ENCODE peak calls at places on chromosome 1, in five cellular contexts. M is IMR-90, N is prostate gland, W is transverse colon, F is tibial nerve. H is an unnamed sample.

GRCh38 chr1:68141801-68142440 is 90.4 kb downstream of the WLS start:
- DNase-seq in M (peak; percentile 27), N (no peak), W (no peak), F (no peak), H (peak; percentile 28)

GRCh38 chr1:107415241-107415640 is 274.4 kb downstream of the NTNG1 start:
- DNase-seq in M (no peak), N (no peak), W (no peak), F (no peak), H (no peak)

GRCh38 chr1:11535761-11536572 is 57.0 kb downstream of the DISP3 start:
- DNase-seq in M (no peak), N (no peak), W (no peak), F (no peak), H (no peak)

GRCh38 chr1:18217398-18218043 is 109.9 kb downstream of the IGSF21 start:
- DNase-seq in M (peak; percentile 1), N (no peak), W (peak; percentile 39), F (peak; percentile 27), H (peak; percentile 8)

GRCh38 chr1:78718566-78718965 is 68.9 kb downstream of the IFI44 start:
- DNase-seq in M (peak; percentile 51), N (no peak), W (no peak), F (no peak), H (no peak)

GRCh38 chr1:241518447-241519307 is 878 bp downstream of the FH start:
- DNase-seq in M (peak; percentile 25), N (no peak), W (peak; percentile 22), F (no peak), H (no peak)

GRCh38 chr1:58911841-58912553 is 128.2 kb upstream of the JUN start:
- DNase-seq in M (no peak), N (no peak), W (no peak), F (no peak), H (no peak)

GRCh38 chr1:174740248-174740990 is 259.3 kb upstream of the CACYBP start:
- DNase-seq in M (peak; percentile 42), N (no peak), W (no peak), F (no peak), H (no peak)

GRCh38 chr1:53525595-53525994 is 66.4 kb downstream of the DMRTB1 start:
- DNase-seq in M (no peak), N (no peak), W (no peak), F (no peak), H (no peak)

GRCh38 chr1:44237721-44238457 is 24.6 kb downstream of the DMAP1 start:
- DNase-seq in M (peak; percentile 25), N (peak; percentile 71), W (peak; percentile 89), F (no peak), H (no peak)

GRCh38 chr1:203364013-203364730 is 13.2 kb upstream of the FMOD start:
- DNase-seq in M (no peak), N (no peak), W (peak; percentile 51), F (no peak), H (no peak)

GRCh38 chr1:56291374-56291841 is 288.0 kb downstream of the PLPP3 start:
- DNase-seq in M (no peak), N (no peak), W (no peak), F (peak; percentile 16), H (peak; percentile 14)

GRCh38 chr1:233904979-233905415 is 521 bp downstream of the SLC35F3 start:
- DNase-seq in M (no peak), N (no peak), W (no peak), F (no peak), H (no peak)

GRCh38 chr1:91148641-91149069 is 126.8 kb upstream of the ZNF644 start:
- DNase-seq in M (no peak), N (no peak), W (peak; percentile 27), F (no peak), H (no peak)

GRCh38 chr1:93365813-93366212 is 20.1 kb downstream of the DR1 start:
- DNase-seq in M (no peak), N (no peak), W (no peak), F (no peak), H (no peak)

GRCh38 chr1:145720556-145720877 is 1.2 kb downstream of the CD160 start:
- DNase-seq in M (peak; percentile 91), N (no peak), W (no peak), F (no peak), H (no peak)

GRCh38 chr1:216325336-216325735 is 97.9 kb downstream of the USH2A start:
- DNase-seq in M (no peak), N (no peak), W (no peak), F (no peak), H (no peak)

GRCh38 chr1:218743861-218744505 is 398.8 kb downstream of the TGFB2 start:
- DNase-seq in M (no peak), N (no peak), W (no peak), F (no peak), H (no peak)

GRCh38 chr1:37513795-37514349 is 694 bp downstream of the MEAF6 start:
- DNase-seq in M (no peak), N (no peak), W (peak; percentile 33), F (no peak), H (peak; percentile 57)

GRCh38 chr1:209319549-209319948 is 264.0 kb upstream of the CAMK1G start:
- DNase-seq in M (peak; percentile 18), N (no peak), W (no peak), F (no peak), H (no peak)

GRCh38 chr1:177753655-177754054 is 216.2 kb downstream of the SEC16B start:
- DNase-seq in M (no peak), N (no peak), W (no peak), F (no peak), H (peak; percentile 19)

GRCh38 chr1:71228727-71229371 is 148.0 kb upstream of the ZRANB2 start:
- DNase-seq in M (no peak), N (no peak), W (no peak), F (no peak), H (no peak)

GRCh38 chr1:184036517-184036949 is 995 bp downstream of the COLGALT2 start:
- DNase-seq in M (no peak), N (no peak), W (peak; percentile 15), F (no peak), H (peak; percentile 82)

GRCh38 chr1:89578940-89579684 is 53.8 kb upstream of the LRRC8C start:
- DNase-seq in M (no peak), N (no peak), W (no peak), F (no peak), H (no peak)

GRCh38 chr1:47791879-47792608 is 205.1 kb downstream of the TRABD2B start:
- DNase-seq in M (no peak), N (no peak), W (no peak), F (no peak), H (no peak)

GRCh38 chr1:214511639-214511998 is 39.8 kb downstream of the PTPN14 start:
- DNase-seq in M (no peak), N (no peak), W (no peak), F (no peak), H (no peak)

GRCh38 chr1:178649582-178650350 is 75.3 kb upstream of the RALGPS2 start:
- DNase-seq in M (peak; percentile 82), N (no peak), W (no peak), F (no peak), H (no peak)

GRCh38 chr1:36321119-36321951 is 2.1 kb downstream of the EVA1B start:
- DNase-seq in M (peak; percentile 94), N (no peak), W (peak; percentile 68), F (peak; percentile 78), H (peak; percentile 39)

GRCh38 chr1:46061146-46061545 is 71.3 kb downstream of the PIK3R3 start:
- DNase-seq in M (no peak), N (no peak), W (no peak), F (no peak), H (no peak)

GRCh38 chr1:6410248-6410893 is 9.3 kb downstream of the HES2 start:
- DNase-seq in M (no peak), N (no peak), W (no peak), F (no peak), H (no peak)
- TF ChIP-seq POLR2A in M (no peak), N (no peak), W (no peak), F (no peak), H (no peak)

GRCh38 chr1:50420689-50421365 is 2.4 kb downstream of the DMRTA2 start:
- DNase-seq in M (no peak), N (no peak), W (no peak), F (no peak), H (no peak)
- H3K9me3 ChIP-seq in M (peaks cover 8% of the 10 kb centered on the region), N (no peaks in the 10 kb centered on the region), W (no peaks in the 10 kb centered on the region), F (no peaks in the 10 kb centered on the region), H (no peaks in the 10 kb centered on the region)

GRCh38 chr1:224381880-224382548 is 25.3 kb downstream of the CNIH4 start:
- DNase-seq in M (no peak), N (no peak), W (no peak), F (no peak), H (no peak)

GRCh38 chr1:224375059-224375458 is 18.4 kb downstream of the CNIH4 start:
- DNase-seq in M (no peak), N (no peak), W (no peak), F (no peak), H (no peak)

GRCh38 chr1:224377676-224378006 is 21.0 kb downstream of the CNIH4 start:
- DNase-seq in M (peak; percentile 84), N (no peak), W (no peak), F (no peak), H (no peak)

GRCh38 chr1:224380003-224380402 is 23.3 kb downstream of the CNIH4 start:
- DNase-seq in M (no peak), N (no peak), W (no peak), F (no peak), H (no peak)

GRCh38 chr1:224378855-224379631 is 22.4 kb downstream of the CNIH4 start:
- DNase-seq in M (no peak), N (no peak), W (no peak), F (no peak), H (no peak)
- TF ChIP-seq POLR2A in M (no peak), N (no peak), W (no peak), F (no peak), H (no peak)

DNA sequence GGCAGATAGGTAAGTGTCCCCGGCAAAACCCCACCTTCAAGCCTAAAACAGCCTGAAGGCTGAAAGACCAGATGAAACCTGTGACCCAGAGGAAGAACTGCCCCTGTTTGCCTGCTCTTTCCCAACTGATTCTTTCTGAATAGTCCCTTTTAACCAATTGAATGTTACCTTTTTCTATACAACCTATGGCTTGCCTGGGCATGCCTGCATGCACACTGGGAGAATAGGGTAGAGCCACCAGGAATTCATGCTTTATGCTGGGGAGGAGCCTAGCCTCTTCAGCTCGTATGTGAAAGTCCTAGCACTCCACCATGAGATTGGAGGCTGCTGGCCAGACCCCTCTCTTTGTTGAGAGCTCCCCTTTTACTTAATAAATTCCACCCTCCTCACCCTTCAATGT is 340.0 kb downstream of the PTBP2 start:
- DNase-seq in M (no peak), N (no peak), W (no peak), F (no peak), H (no peak)
- H3K9me3 ChIP-seq in M (peaks cover 9% of the 10 kb centered on the region), N (no peaks in the 10 kb centered on the region), W (peaks cover 9% of the 10 kb centered on the region), F (peaks cover 4% of the 10 kb centered on the region), H (peaks cover 19% of the 10 kb centered on the region)

DNA sequence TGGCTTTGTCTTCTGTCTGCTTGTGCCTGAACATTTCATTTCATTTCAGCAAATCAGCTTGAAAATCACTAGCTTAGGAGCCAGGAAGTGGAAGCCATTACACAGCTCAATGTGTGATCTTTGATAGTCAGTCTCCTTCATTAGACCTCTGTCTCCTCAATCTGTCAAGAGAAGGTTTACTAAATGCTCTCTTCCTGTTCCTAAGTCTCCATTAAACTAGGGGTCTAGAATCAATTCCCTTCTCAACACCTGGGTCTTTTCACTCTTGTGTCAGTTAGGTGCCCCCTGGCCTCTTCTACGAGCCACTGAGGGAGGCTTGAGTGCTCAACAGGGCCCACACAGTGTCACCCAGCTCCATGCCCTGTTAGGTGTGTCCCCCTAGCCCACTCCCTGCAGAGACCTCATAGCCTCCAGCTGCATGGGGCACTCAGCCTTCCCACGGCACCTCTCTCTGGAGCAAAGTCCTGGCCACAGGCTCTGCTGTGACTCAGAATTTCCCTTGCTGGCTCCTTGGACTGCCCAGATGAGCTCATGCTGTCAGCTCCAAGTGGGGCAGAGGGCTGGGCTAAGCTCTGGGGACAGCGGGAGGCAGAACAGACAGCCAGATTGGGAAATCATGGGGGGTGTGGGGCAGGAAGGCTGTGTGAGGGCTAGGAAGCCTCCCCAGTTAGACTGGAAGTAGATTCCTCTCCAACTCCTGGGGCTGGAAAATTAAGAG is 115.7 kb upstream of the IPO9 start:
- DNase-seq in M (peak; percentile 99), N (peak; percentile 36), W (peak; percentile 88), F (peak; percentile 97), H (peak; percentile 88)
- TF ChIP-seq POLR2A in M (peak; percentile 69), N (no peak), W (peak; percentile 22), F (peak; percentile 25), H (peak; percentile 62)

H was measured in body of pancreas.